ENCODE peak calls at places on chromosomes 6 and 20, in seven cellular contexts. W is nephron progenitor cell; I is mammary epithelial cell; N is GM12878; T is CD4-positive, alpha-beta T cell; B is HepG2; X is tibial artery. V is an unnamed sample.

GRCh38 chr6:159075506-159076100 is 30.8 kb upstream of the TAGAP start:
- DNase-seq in I (no peak), B (no peak), X (no peak), T (no peak), N (no peak), W (no peak), V (no peak)

GRCh38 chr6:107786709-107787588 is 37.2 kb downstream of the SCML4 start:
- DNase-seq in I (no peak), X (no peak), B (no peak), N (peak; percentile 21), T (peak; percentile 52), W (peak; percentile 21), V (no peak)

GRCh38 chr6:43874814-43875590 is 105.0 kb downstream of the VEGFA start:
- DNase-seq in N (no peak), B (no peak), W (no peak), X (no peak), I (no peak), T (no peak), V (no peak)

GRCh38 chr6:127381384-127381783 is 38.0 kb upstream of the ECHDC1 start:
- DNase-seq in B (no peak), T (no peak), X (no peak), N (no peak), W (no peak), I (no peak), V (no peak)

GRCh38 chr20:62355527-62356142 is 11.5 kb downstream of the LAMA5 start:
- DNase-seq in X (peak; percentile 91), W (peak; percentile 52), N (no peak), T (no peak), I (no peak), B (peak; percentile 65), V (no peak)

GRCh38 chr6:20915626-20916025 is 381.4 kb downstream of the CDKAL1 start:
- DNase-seq in N (no peak), B (no peak), T (no peak), W (no peak), X (no peak), I (no peak), V (no peak)

GRCh38 chr6:53259860-53260580 is 88.7 kb downstream of the ELOVL5 start:
- DNase-seq in B (no peak), W (no peak), X (no peak), I (no peak), T (no peak), N (no peak), V (no peak)

GRCh38 chr6:73516712-73517489 is 3.9 kb downstream of the EEF1A1 start:
- DNase-seq in N (no peak), B (no peak), I (no peak), W (no peak), X (no peak), T (no peak), V (no peak)

GRCh38 chr20:20211274-20211987 is 156.5 kb upstream of the INSM1 start:
- DNase-seq in T (no peak), N (no peak), W (no peak), X (no peak), B (no peak), I (no peak), V (no peak)

GRCh38 chr6:157518399-157519250 is 137.6 kb downstream of the ZDHHC14 start:
- DNase-seq in W (no peak), T (no peak), N (no peak), X (no peak), B (no peak), I (no peak), V (no peak)

GRCh38 chr6:39182604-39183003 is 46.7 kb downstream of the KCNK5 start:
- DNase-seq in T (no peak), W (no peak), B (no peak), I (no peak), X (no peak), N (no peak), V (no peak)

GRCh38 chr6:36319436-36319762 is 17.3 kb downstream of the BNIP5 start:
- DNase-seq in N (no peak), I (no peak), T (no peak), B (no peak), W (no peak), X (no peak), V (no peak)

GRCh38 chr6:139852484-139853140 is 478.2 kb upstream of the CITED2 start:
- DNase-seq in I (peak; percentile 5), B (no peak), N (no peak), X (no peak), W (no peak), T (no peak), V (no peak)

GRCh38 chr6:163036251-163036650 is 308.5 kb downstream of the PACRG start:
- DNase-seq in B (no peak), X (no peak), N (no peak), T (no peak), W (no peak), I (no peak), V (no peak)

GRCh38 chr20:58306421-58307261 is 2.9 kb upstream of the RAB22A start:
- DNase-seq in B (peak; percentile 37), N (peak; percentile 85), W (no peak), X (peak; percentile 69), I (peak; percentile 98), T (peak; percentile 57), V (no peak)

GRCh38 chr6:158703840-158704822 is 54.3 kb downstream of the SYTL3 start:
- DNase-seq in I (peak; percentile 64), N (no peak), W (peak; percentile 90), X (peak; percentile 87), T (peak; percentile 84), B (peak; percentile 64), V (no peak)

DNA sequence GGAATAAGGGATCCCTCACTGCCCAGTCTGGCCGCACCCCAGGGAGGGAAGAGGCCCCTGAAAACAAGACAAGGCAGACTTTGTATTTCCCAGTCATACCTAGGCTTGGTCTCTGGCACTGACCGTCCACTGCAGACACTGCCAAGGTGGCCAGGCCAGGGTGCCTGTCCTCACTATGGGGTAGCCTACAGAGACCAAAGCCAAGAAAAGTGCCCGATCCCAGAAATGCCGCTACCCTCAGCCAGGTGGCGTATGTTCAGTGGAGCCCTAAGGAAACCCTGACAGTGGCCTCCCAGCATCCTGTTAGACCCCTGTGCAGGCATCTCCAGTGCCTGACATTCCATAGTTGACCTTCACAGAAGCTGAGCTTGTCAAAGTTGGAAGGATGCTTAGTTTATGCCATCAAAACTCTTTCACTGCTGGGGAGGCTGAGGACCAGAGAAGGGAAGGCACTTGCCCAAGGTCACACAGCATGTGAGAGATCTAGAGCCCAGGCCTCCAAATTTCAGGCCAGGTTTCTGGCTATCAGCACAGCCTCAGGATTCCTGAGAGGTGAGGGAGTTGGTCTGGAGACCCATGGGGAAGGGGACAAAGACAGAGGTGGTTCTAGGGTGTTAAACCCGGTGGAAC is 2.5 kb downstream of the SCRT2 start:
- DNase-seq in X (no peak), N (no peak), W (no peak), T (no peak), B (no peak), I (no peak), V (no peak)
- TF ChIP-seq CTCF in X (no peak), N (peak; percentile 18), W (peak; percentile 17), T (no peak), B (peak; percentile 38), I (peak; percentile 22), V (no peak)

GRCh38 chr20:36967636-36968035 is 16.1 kb upstream of the SAMHD1 start:
- DNase-seq in W (no peak), B (no peak), T (no peak), N (no peak), X (no peak), I (no peak), V (no peak)

GRCh38 chr20:36974660-36975059 is 23.2 kb upstream of the SAMHD1 start:
- DNase-seq in T (no peak), N (no peak), I (no peak), W (no peak), X (no peak), B (no peak), V (no peak)

GRCh38 chr20:36969478-36970186 is 18.1 kb upstream of the SAMHD1 start:
- DNase-seq in X (no peak), T (peak; percentile 58), W (no peak), N (no peak), B (peak; percentile 53), I (no peak), V (no peak)

GRCh38 chr20:36969050-36969449 is 17.5 kb upstream of the SAMHD1 start:
- DNase-seq in B (no peak), N (no peak), T (no peak), I (no peak), X (no peak), W (no peak), V (no peak)

DNA sequence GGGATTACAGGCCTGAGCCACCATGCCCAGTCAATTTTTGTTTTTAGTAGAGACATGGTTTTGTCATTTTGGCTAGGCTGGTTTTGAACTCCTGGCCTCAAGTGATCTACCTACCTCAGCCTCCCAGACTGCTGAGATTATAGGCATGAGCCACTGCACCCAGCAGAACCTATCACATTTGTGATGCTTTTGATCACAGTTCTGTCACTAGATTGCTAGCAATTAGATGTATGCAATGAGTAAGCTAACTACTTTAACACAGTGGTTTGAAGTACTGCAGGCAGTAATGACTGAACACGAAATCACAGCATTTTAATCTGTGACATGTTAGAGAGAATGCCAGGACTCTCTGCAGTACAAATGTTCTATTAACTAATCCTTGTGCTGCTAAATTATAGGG is 19.6 kb upstream of the SAMHD1 start:
- DNase-seq in N (no peak), B (no peak), W (no peak), I (no peak), T (no peak), X (no peak), V (no peak)
- TF ChIP-seq CTCF in N (no peak), B (no peak), W (no peak), I (no peak), T (no peak), X (no peak), V (no peak)

GRCh38 chr20:63877755-63878470 is 12.8 kb downstream of the TPD52L2 start:
- DNase-seq in T (no peak), B (no peak), N (no peak), X (no peak), W (no peak), I (no peak), V (no peak)

GRCh38 chr20:63881451-63882226 is 13.3 kb upstream of the DNAJC5 start:
- DNase-seq in T (no peak), X (no peak), W (no peak), B (no peak), N (no peak), I (no peak), V (no peak)

GRCh38 chr20:63878855-63879254 is 13.8 kb downstream of the TPD52L2 start:
- DNase-seq in W (no peak), I (no peak), N (no peak), T (no peak), X (no peak), B (no peak), V (no peak)

GRCh38 chr20:63876489-63877036 is 11.5 kb downstream of the TPD52L2 start:
- DNase-seq in T (no peak), W (no peak), I (no peak), X (no peak), B (no peak), N (no peak), V (no peak)

GRCh38 chr20:63879264-63879663 is 14.2 kb downstream of the TPD52L2 start:
- DNase-seq in W (no peak), N (no peak), T (no peak), B (no peak), X (no peak), I (no peak), V (no peak)
- TF ChIP-seq CTCF in W (no peak), N (no peak), T (no peak), B (no peak), X (no peak), I (no peak), V (no peak)

DNA sequence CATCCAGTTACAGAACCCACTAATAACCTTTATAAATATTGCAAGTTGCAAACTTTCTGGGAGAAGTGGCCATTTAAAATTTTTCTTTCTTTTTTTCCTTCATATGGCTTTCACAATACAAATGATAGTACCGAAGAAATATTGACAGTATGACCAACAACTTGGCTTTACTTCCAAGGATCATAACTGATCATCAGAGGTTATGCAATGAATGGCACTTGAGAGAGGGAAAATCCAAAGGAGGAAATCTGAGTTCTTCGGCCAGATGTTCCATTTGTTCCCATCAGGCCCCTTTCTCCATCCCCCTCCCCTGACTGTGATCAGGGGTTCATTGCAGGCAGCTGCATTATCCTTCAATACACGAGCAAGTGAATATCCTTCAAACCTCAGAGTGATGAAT is 130.0 kb upstream of the UST start:
- DNase-seq in W (no peak), N (no peak), B (no peak), I (no peak), T (no peak), X (no peak), V (no peak)
- TF ChIP-seq CTCF in W (no peak), N (no peak), B (no peak), I (no peak), T (no peak), X (no peak), V (no peak)